ENCODE peak calls at places on chromosomes 12 and 14, in seven cellular contexts. One of them, this sample, is unnamed.

GRCh38 chr12:43766291-43766690 is 7.5 kb downstream of the IRAK4 start:
- DNase-seq in MCF 10A: no peak
- DNase-seq in EL: peak; percentile 39
- DNase-seq in ELF-1: no peak
- DNase-seq in T follicular helper cell: no peak
- DNase-seq in A549: no peak
- DNase-seq in stimulated activated CD4-positive, alpha-beta T cell treated with anti-CD3 and anti-CD28 coated beads, Interleukin-4, amount 100 ng/mL, for 4 hours: no peak
- DNase-seq in this sample: no peak

GRCh38 chr12:26156201-26156871 is 31.5 kb upstream of the BHLHE41 start:
- DNase-seq in MCF 10A: no peak
- DNase-seq in EL: no peak
- DNase-seq in ELF-1: no peak
- DNase-seq in T follicular helper cell: no peak
- DNase-seq in A549: no peak
- DNase-seq in stimulated activated CD4-positive, alpha-beta T cell treated with anti-CD3 and anti-CD28 coated beads, Interleukin-4, amount 100 ng/mL, for 4 hours: no peak
- DNase-seq in this sample: peak; percentile 35

GRCh38 chr14:105503296-105503640 is 12.2 kb downstream of the TEDC1 start:
- DNase-seq in MCF 10A: no peak
- DNase-seq in EL: no peak
- DNase-seq in ELF-1: no peak
- DNase-seq in T follicular helper cell: no peak
- DNase-seq in A549: no peak
- DNase-seq in stimulated activated CD4-positive, alpha-beta T cell treated with anti-CD3 and anti-CD28 coated beads, Interleukin-4, amount 100 ng/mL, for 4 hours: no peak
- DNase-seq in this sample: no peak

GRCh38 chr12:130132831-130133635 is 29.2 kb upstream of the FZD10 start:
- DNase-seq in MCF 10A: peak; percentile 41
- DNase-seq in EL: no peak
- DNase-seq in ELF-1: peak; percentile 34
- DNase-seq in T follicular helper cell: no peak
- DNase-seq in A549: no peak
- DNase-seq in stimulated activated CD4-positive, alpha-beta T cell treated with anti-CD3 and anti-CD28 coated beads, Interleukin-4, amount 100 ng/mL, for 4 hours: no peak
- DNase-seq in this sample: no peak

GRCh38 chr12:124387510-124387855 is 92.6 kb downstream of the RFLNA start:
- DNase-seq in MCF 10A: no peak
- DNase-seq in EL: no peak
- DNase-seq in ELF-1: no peak
- DNase-seq in T follicular helper cell: no peak
- DNase-seq in A549: no peak
- DNase-seq in stimulated activated CD4-positive, alpha-beta T cell treated with anti-CD3 and anti-CD28 coated beads, Interleukin-4, amount 100 ng/mL, for 4 hours: no peak
- DNase-seq in this sample: no peak

GRCh38 chr14:89447182-89447970 is 30.3 kb upstream of the FOXN3 start:
- DNase-seq in MCF 10A: no peak
- DNase-seq in EL: no peak
- DNase-seq in ELF-1: no peak
- DNase-seq in T follicular helper cell: no peak
- DNase-seq in A549: no peak
- DNase-seq in stimulated activated CD4-positive, alpha-beta T cell treated with anti-CD3 and anti-CD28 coated beads, Interleukin-4, amount 100 ng/mL, for 4 hours: no peak
- DNase-seq in this sample: no peak

GRCh38 chr12:12741705-12742104 is 24.5 kb downstream of the CDKN1B start:
- DNase-seq in MCF 10A: no peak
- DNase-seq in EL: no peak
- DNase-seq in ELF-1: no peak
- DNase-seq in T follicular helper cell: no peak
- DNase-seq in A549: no peak
- DNase-seq in stimulated activated CD4-positive, alpha-beta T cell treated with anti-CD3 and anti-CD28 coated beads, Interleukin-4, amount 100 ng/mL, for 4 hours: no peak
- DNase-seq in this sample: no peak

GRCh38 chr14:67820428-67820881 is 876 bp downstream of the RAD51B start:
- DNase-seq in MCF 10A: peak; percentile 13
- DNase-seq in EL: peak; percentile 66
- DNase-seq in ELF-1: peak; percentile 46
- DNase-seq in T follicular helper cell: no peak
- DNase-seq in A549: peak; percentile 27
- DNase-seq in stimulated activated CD4-positive, alpha-beta T cell treated with anti-CD3 and anti-CD28 coated beads, Interleukin-4, amount 100 ng/mL, for 4 hours: no peak
- DNase-seq in this sample: no peak

GRCh38 chr12:34016361-34016760 is 5.9 kb upstream of the ALG10 start:
- DNase-seq in MCF 10A: no peak
- DNase-seq in EL: no peak
- DNase-seq in ELF-1: peak; percentile 3
- DNase-seq in T follicular helper cell: no peak
- DNase-seq in A549: no peak
- DNase-seq in stimulated activated CD4-positive, alpha-beta T cell treated with anti-CD3 and anti-CD28 coated beads, Interleukin-4, amount 100 ng/mL, for 4 hours: no peak
- DNase-seq in this sample: no peak

GRCh38 chr12:92503029-92503931 is 199.5 kb upstream of the PLEKHG7 start:
- DNase-seq in MCF 10A: no peak
- DNase-seq in EL: no peak
- DNase-seq in ELF-1: no peak
- DNase-seq in T follicular helper cell: no peak
- DNase-seq in A549: no peak
- DNase-seq in stimulated activated CD4-positive, alpha-beta T cell treated with anti-CD3 and anti-CD28 coated beads, Interleukin-4, amount 100 ng/mL, for 4 hours: no peak
- DNase-seq in this sample: no peak

GRCh38 chr12:75854681-75855309 is 176.8 kb downstream of the PHLDA1 start:
- DNase-seq in MCF 10A: no peak
- DNase-seq in EL: peak; percentile 67
- DNase-seq in ELF-1: no peak
- DNase-seq in T follicular helper cell: no peak
- DNase-seq in A549: no peak
- DNase-seq in stimulated activated CD4-positive, alpha-beta T cell treated with anti-CD3 and anti-CD28 coated beads, Interleukin-4, amount 100 ng/mL, for 4 hours: no peak
- DNase-seq in this sample: no peak

GRCh38 chr12:96398422-96399080 is 1.7 kb downstream of the CDK17 start:
- DNase-seq in MCF 10A: peak; percentile 22
- DNase-seq in EL: peak; percentile 25
- DNase-seq in ELF-1: peak; percentile 7
- DNase-seq in T follicular helper cell: no peak
- DNase-seq in A549: no peak
- DNase-seq in stimulated activated CD4-positive, alpha-beta T cell treated with anti-CD3 and anti-CD28 coated beads, Interleukin-4, amount 100 ng/mL, for 4 hours: no peak
- DNase-seq in this sample: no peak

This sample was measured in activated B cell treated with CpG ODN at 0.5 μM for 24 hours.